ENCODE peak calls at places on chromosomes 16 and 17, in five cellular contexts. B is Peyer's patch; E is breast epithelium; M is CD8-positive, alpha-beta memory T cell; N is transverse colon. U is an unnamed sample. For H3K27me3, the result is how much of the 10 kb centered on the place peaks cover.

GRCh38 chr17:61410555-61411089 is 11.0 kb downstream of the TBX2 start:
- DNase-seq in B (peak), E (peak), N (peak), M (peak), U (no peak)

GRCh38 chr17:35843698-35844097 is 25.0 kb downstream of the HEATR9 start:
- DNase-seq in B (no peak), E (no peak), M (no peak), N (no peak), U (no peak)

GRCh38 chr17:17525956-17526355 is 29.8 kb upstream of the RASD1 start:
- DNase-seq in B (no peak), M (no peak), E (no peak), N (no peak), U (no peak)

GRCh38 chr16:4062212-4062802 is 53.9 kb downstream of the ADCY9 start:
- DNase-seq in B (no peak), M (no peak), N (no peak), E (no peak), U (no peak)

GRCh38 chr16:11349599-11350276 is 4.5 kb downstream of the RMI2 start:
- DNase-seq in E (peak), M (no peak), B (no peak), N (peak), U (peak)

GRCh38 chr17:29148257-29148789 is 31.9 kb downstream of the MYO18A start:
- DNase-seq in N (no peak), E (no peak), B (no peak), M (no peak), U (no peak)

GRCh38 chr17:19273731-19274130 is 36.6 kb downstream of the EPN2 start:
- DNase-seq in B (no peak), N (no peak), M (no peak), E (no peak), U (no peak)

GRCh38 chr16:19696312-19696711 is 21.7 kb downstream of the KNOP1 start:
- DNase-seq in E (peak), M (no peak), N (peak), B (peak), U (peak)

GRCh38 chr16:72924487-72924886 is 123.4 kb downstream of the ZFHX3 start:
- DNase-seq in M (no peak), B (no peak), N (no peak), E (no peak), U (no peak)

GRCh38 chr16:74813109-74813641 is 38.6 kb upstream of the FA2H start:
- DNase-seq in E (peak), B (peak), N (peak), M (peak), U (peak)

GRCh38 chr16:87556941-87557459 is 45.3 kb upstream of the JPH3 start:
- DNase-seq in M (no peak), E (no peak), B (no peak), N (no peak), U (no peak)

GRCh38 chr16:86878290-86879160 is 300.2 kb downstream of the FOXL1 start:
- DNase-seq in B (no peak), N (no peak), M (no peak), E (no peak), U (no peak)

GRCh38 chr17:58336456-58337094 is 8.0 kb upstream of the TSPOAP1 start:
- DNase-seq in N (no peak), B (peak), M (no peak), E (no peak), U (no peak)

GRCh38 chr17:58335061-58335731 is 6.6 kb upstream of the TSPOAP1 start:
- DNase-seq in E (no peak), M (no peak), B (peak), N (no peak), U (no peak)

GRCh38 chr17:58337126-58337599 is 8.6 kb upstream of the TSPOAP1 start:
- DNase-seq in N (peak), E (no peak), B (peak), M (no peak), U (no peak)

GRCh38 chr17:58334661-58335060 is 6.1 kb upstream of the TSPOAP1 start:
- DNase-seq in E (no peak), M (no peak), B (peak), N (no peak), U (no peak)

DNA sequence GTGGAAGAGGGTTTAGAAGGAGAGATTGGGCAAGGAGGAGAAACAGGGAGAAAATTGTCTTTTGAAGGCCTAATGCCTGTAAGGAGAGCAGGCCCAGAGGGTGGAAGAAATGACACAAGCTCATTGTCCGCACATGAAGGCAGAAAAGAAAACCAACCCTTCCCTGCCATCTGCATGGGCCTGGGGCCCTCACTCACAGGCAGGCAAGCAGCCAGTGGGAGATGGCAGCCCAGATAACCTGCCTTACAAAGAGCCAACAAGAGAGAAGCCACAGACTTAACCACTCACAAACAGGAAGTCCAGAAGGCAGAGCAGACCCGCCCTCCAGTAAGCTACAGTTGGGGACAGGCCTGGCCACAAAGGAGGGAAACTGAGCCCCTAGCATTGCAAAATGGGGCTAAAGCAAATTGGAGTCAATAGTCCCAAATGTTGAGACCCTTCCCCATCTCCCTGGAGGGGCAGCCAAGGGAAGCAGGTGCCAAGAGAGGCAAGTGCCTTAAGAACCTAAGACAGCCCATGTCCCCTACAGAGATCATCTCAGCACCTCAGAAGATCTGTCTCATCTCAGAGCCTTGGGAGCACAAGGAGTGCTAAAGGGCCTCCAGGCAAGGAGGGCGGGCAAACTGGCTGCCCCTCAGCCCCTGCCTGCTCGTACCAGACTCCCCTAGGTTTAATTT is 7.3 kb upstream of the TSPOAP1 start:
- DNase-seq in M (peak), B (peak), E (peak), N (peak), U (no peak)
- H3K4me3 ChIP-seq in M (peak), B (peak), E (no peak), N (no peak), U (no peak)

GRCh38 chr16:89198417-89199240 is 1.7 kb downstream of the SLC22A31 start:
- DNase-seq in E (no peak), M (no peak), N (no peak), B (peak), U (no peak)
- H3K27me3 ChIP-seq in E (under half), M (under half), N (half or more), B (under half), U (under half)

DNA sequence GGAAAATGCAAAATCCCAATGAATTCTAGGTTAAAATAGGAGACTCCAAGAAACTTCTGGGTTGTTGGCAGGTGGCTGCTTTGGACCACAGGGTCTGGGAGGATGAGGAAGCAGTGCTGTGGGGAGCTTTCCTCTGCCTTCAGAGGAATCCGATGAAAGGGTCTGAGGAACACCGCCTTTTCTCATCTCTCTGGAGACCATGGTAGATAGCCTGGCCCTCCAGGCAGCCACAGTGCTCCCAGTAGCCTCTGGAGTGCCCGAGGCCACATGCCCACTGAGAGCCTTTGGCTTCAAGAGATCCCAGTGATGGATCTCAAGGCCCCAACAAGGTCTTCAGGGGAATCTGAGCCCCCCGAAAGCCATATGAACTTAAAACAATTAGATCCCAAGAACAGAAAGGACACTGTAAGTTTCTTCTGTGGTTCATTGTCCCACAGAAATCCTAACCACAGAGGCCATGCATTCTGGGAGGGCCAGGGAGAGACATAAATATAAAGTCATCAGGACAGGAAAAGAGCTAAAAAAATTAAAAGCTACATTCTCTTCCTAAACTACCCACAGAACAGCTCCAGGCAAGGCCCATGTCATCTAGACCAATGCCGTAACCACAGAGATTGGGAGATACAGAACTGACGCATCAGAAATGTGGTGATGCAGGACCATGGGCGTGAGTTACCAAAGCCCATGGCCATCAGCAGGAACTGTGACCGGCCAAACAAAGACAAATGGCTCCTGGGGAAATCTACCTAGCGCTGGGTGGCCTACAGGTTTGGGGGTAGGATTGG is 24.3 kb downstream of the TK2 start:
- DNase-seq in M (no peak), E (no peak), B (peak), N (no peak), U (no peak)
- H3K27ac ChIP-seq in M (no peak), E (peak), B (peak), N (peak), U (no peak)

GRCh38 chr17:49727353-49727752 is 19.6 kb upstream of the SLC35B1 start:
- DNase-seq in B (no peak), E (no peak), N (no peak), M (no peak), U (no peak)
- H3K4me3 ChIP-seq in B (no peak), E (no peak), N (no peak), M (no peak), U (no peak)

DNA sequence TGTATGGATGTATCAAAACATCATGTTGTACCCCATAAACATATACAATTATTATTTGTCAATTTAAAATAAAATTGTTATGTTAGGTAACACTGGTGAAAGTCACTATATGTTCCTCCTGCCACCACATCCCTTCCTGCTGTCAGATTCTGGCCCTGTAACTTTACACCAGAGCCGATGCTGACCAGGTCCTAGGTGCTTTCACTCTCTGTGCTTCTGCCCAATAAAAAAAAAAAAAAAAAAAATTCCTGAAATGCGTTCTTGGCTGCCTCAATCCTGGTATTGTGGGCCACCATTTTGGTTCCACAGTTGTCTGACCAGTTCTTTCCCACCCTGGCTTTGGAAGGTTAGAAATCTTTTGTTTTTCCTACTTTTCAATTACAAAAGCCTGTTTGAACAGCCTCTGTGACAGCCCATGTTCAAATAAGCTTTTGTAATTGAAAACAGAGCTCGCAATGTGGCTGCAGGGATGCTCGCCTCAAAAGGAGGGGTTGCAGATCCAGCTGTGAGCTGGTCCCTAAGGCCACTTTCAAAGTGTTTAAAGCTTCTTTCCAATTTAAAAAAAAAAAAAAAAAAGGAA is 831.0 kb upstream of the EEF2KMT start:
- DNase-seq in B (no peak), N (no peak), E (no peak), M (no peak), U (no peak)
- H3K27me3 ChIP-seq in B (under half), N (under half), E (under half), M (under half), U (under half)

GRCh38 chr17:75371339-75371738 is 34.1 kb downstream of the GRB2 start:
- DNase-seq in E (no peak), N (no peak), B (no peak), M (no peak), U (no peak)
- H3K27ac ChIP-seq in E (no peak), N (no peak), B (no peak), M (no peak), U (no peak)

GRCh38 chr17:45423936-45424335 is 8.7 kb downstream of the ARHGAP27 start:
- DNase-seq in E (no peak), N (no peak), M (no peak), B (peak), U (no peak)
- H3K4me3 ChIP-seq in E (no peak), N (no peak), M (no peak), B (peak), U (peak)